ENCODE peak calls at places on chromosomes 2 and 18, in four cellular contexts. B, T, L and G are unnamed samples.

GRCh38 chr18:78701753-78702409 is 277.7 kb upstream of the SALL3 start:
- DNase-seq in B (no peak), T (no peak), L (no peak), G (no peak)

GRCh38 chr2:216285641-216286156 is 86.6 kb downstream of the MARCHF4 start:
- DNase-seq in L (no peak), T (no peak), B (no peak), G (no peak)

GRCh38 chr2:200624660-200625059 is 38.8 kb downstream of the AOX1 start:
- DNase-seq in L (peak), T (peak), B (no peak), G (peak)

GRCh38 chr2:157413342-157414035 is 30.4 kb downstream of the CYTIP start:
- DNase-seq in B (no peak), L (no peak), T (no peak), G (no peak)

GRCh38 chr18:10122116-10122515 is 208.3 kb downstream of the VAPA start:
- DNase-seq in T (peak), B (peak), L (peak), G (peak)

GRCh38 chr2:200459101-200459500 is 50.8 kb downstream of the KCTD18 start:
- DNase-seq in B (no peak), L (no peak), T (no peak), G (no peak)

GRCh38 chr2:240588006-240588655 is 1.6 kb downstream of the CAPN10 start:
- DNase-seq in L (no peak), T (no peak), B (no peak), G (no peak)

GRCh38 chr18:66993492-66993891 is 389.6 kb upstream of the CDH19 start:
- DNase-seq in L (no peak), B (no peak), T (no peak), G (no peak)

GRCh38 chr2:176105727-176106635 is 1.1 kb upstream of the HOXD11 start:
- DNase-seq in T (no peak), B (no peak), L (no peak), G (no peak)

GRCh38 chr2:154698238-154698788 is at the start of gene KCNJ3:
- DNase-seq in B (no peak), L (no peak), T (no peak), G (no peak)

GRCh38 chr18:80246656-80247402 is 485 bp downstream of the PARD6G start:
- DNase-seq in L (no peak), B (no peak), T (no peak), G (no peak)

GRCh38 chr2:112751451-112752197 is 12.8 kb downstream of the CKAP2L start:
- DNase-seq in L (no peak), B (no peak), T (no peak), G (no peak)

GRCh38 chr2:101805146-101806088 is 107.9 kb downstream of the MAP4K4 start:
- DNase-seq in T (peak), L (peak), B (no peak), G (peak)

GRCh38 chr2:143451622-143452021 is 322.4 kb downstream of the ARHGAP15 start:
- DNase-seq in L (peak), B (peak), T (peak), G (peak)

GRCh38 chr2:102103992-102104871 is 38.3 kb upstream of the IL1R1 start:
- DNase-seq in T (peak), L (peak), B (peak), G (peak)

GRCh38 chr2:42328148-42328833 is 32.7 kb downstream of the COX7A2L start:
- DNase-seq in T (peak), B (peak), L (peak), G (peak)

GRCh38 chr2:11056614-11057013 is 98.7 kb upstream of the SLC66A3 start:
- DNase-seq in T (peak), L (peak), B (peak), G (peak)

GRCh38 chr2:21279525-21279924 is 155.8 kb downstream of the TDRD15 start:
- DNase-seq in B (no peak), L (no peak), T (no peak), G (no peak)

GRCh38 chr2:58562281-58562680 is 321.2 kb upstream of the FANCL start:
- DNase-seq in B (no peak), L (peak), T (no peak), G (no peak)

GRCh38 chr2:74648009-74648443 is at the start of gene M1AP:
- DNase-seq in T (no peak), L (no peak), B (no peak), G (no peak)

GRCh38 chr2:81324046-81324445 is 1019.5 kb upstream of the LRRTM1 start:
- DNase-seq in B (no peak), T (no peak), L (no peak), G (peak)

GRCh38 chr2:71461304-71461671 is 7.9 kb downstream of the DYSF start:
- DNase-seq in L (no peak), B (no peak), T (no peak), G (no peak)

GRCh38 chr2:23760746-23761145 is 166.2 kb downstream of the ATAD2B start:
- DNase-seq in B (no peak), L (peak), T (peak), G (peak)

GRCh38 chr2:71783215-71783614 is 329.9 kb downstream of the DYSF start:
- DNase-seq in T (peak), L (no peak), B (no peak), G (no peak)

GRCh38 chr2:70596739-70597138 is 43.1 kb upstream of the TGFA start:
- DNase-seq in T (no peak), L (peak), B (no peak), G (no peak)

GRCh38 chr2:80304522-80304878 is at the start of gene LRRTM1:
- DNase-seq in T (no peak), L (no peak), B (no peak), G (no peak)

GRCh38 chr18:74633652-74634352 is 36.1 kb downstream of the ZNF407 start:
- DNase-seq in B (no peak), L (peak), T (no peak), G (no peak)

GRCh38 chr2:24421668-24422067 is 61.3 kb upstream of the ITSN2 start:
- DNase-seq in L (peak), T (peak), B (no peak), G (peak)

GRCh38 chr2:170582747-170583463 is 132.2 kb upstream of the SP5 start:
- DNase-seq in B (no peak), L (peak), T (no peak), G (no peak)

GRCh38 chr2:209316141-209316540 is 107.7 kb upstream of the MAP2 start:
- DNase-seq in L (no peak), B (no peak), T (no peak), G (no peak)

GRCh38 chr2:58923869-58924268 is 682.7 kb upstream of the FANCL start:
- DNase-seq in T (peak), B (peak), L (peak), G (peak)

GRCh38 chr2:88464166-88464565 is 11.7 kb upstream of the FOXI3 start:
- DNase-seq in L (no peak), T (no peak), B (no peak), G (no peak)

GRCh38 chr2:105786231-105787230 is 41.8 kb downstream of the NCK2 start:
- DNase-seq in B (no peak), T (no peak), L (no peak), G (no peak)

GRCh38 chr2:15984367-15985255 is 44.3 kb downstream of the MYCN start:
- DNase-seq in L (no peak), B (no peak), T (no peak), G (no peak)

GRCh38 chr18:45566025-45566740 is 49.1 kb upstream of the SLC14A2 start:
- DNase-seq in L (peak), B (peak), T (peak), G (peak)
- TF ChIP-seq CTCF in L (no peak), B (no peak), T (no peak), G (no peak)

DNA sequence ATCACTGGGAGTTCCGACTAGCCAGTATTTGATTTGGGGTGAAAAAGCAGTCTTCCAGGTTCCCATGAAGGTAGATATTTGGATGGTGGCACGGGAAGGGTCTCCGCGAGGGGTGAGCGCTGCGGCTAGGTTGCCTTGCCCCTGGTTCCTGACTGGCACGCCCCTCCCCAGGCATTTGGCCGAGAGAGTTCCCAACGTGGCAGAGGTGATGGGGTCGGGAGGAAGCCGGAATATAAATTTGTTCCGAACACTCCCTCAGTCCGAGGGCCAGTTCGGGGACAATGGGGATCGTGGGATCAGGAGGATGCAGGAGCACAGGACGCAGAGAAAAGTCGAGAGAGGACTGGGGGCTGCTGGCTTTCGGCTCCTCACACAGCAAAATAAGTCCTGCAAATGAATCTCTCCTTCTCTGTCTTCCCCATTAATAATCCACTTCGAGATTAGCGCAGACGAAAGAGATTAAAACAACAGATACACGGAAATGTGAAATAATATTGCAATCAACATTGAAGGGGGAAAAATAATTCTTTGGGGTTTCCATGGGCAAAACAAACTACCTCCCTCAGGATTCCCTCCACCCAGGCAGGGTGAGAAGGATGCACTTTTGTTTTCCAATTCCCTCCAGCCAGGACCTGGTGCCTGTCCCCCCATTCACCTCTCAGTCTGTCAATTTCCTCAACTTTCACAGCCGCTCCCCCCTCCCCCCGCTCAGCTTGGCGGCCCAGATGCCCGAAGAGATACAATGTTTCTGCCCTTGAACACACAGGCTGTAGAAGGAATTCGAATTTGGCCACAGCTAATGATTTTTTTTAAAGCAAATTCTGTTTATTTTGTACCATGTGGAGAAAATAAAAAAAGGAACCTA is 3.1 kb upstream of the ZEB2 start:
- DNase-seq in T (peak), L (peak), B (no peak), G (no peak)
- TF ChIP-seq CTCF in T (no peak), L (no peak), B (no peak), G (no peak)

GRCh38 chr2:64212346-64212745 is 68.1 kb upstream of the PELI1 start:
- DNase-seq in L (peak), B (peak), T (peak), G (peak)

GRCh38 chr2:64211471-64211870 is 67.3 kb upstream of the PELI1 start:
- DNase-seq in B (no peak), L (no peak), T (no peak), G (no peak)

GRCh38 chr2:64212801-64213321 is 68.6 kb upstream of the PELI1 start:
- DNase-seq in L (peak), T (peak), B (no peak), G (peak)

GRCh38 chr2:64214281-64215115 is 70.3 kb upstream of the PELI1 start:
- DNase-seq in T (no peak), L (peak), B (no peak), G (peak)

GRCh38 chr2:64213607-64214275 is 69.5 kb upstream of the PELI1 start:
- DNase-seq in L (no peak), T (no peak), B (no peak), G (no peak)
- TF ChIP-seq CTCF in L (no peak), T (no peak), B (no peak), G (no peak)

GRCh38 chr18:46646468-46646867 is 10.6 kb downstream of the LOXHD1 start:
- DNase-seq in L (no peak), T (no peak), B (no peak), G (no peak)
- TF ChIP-seq CTCF in L (no peak), T (no peak), B (no peak), G (no peak)

GRCh38 chr2:233926806-233927205 is 9.6 kb downstream of the TRPM8 start:
- DNase-seq in T (peak), L (no peak), B (no peak), G (no peak)

GRCh38 chr2:233919938-233920337 is 2.8 kb downstream of the TRPM8 start:
- DNase-seq in L (peak), B (no peak), T (peak), G (peak)

GRCh38 chr2:233925402-233925801 is 8.2 kb downstream of the TRPM8 start:
- DNase-seq in L (no peak), B (no peak), T (no peak), G (no peak)

GRCh38 chr2:233919319-233919718 is 2.1 kb downstream of the TRPM8 start:
- DNase-seq in T (no peak), B (no peak), L (no peak), G (no peak)

DNA sequence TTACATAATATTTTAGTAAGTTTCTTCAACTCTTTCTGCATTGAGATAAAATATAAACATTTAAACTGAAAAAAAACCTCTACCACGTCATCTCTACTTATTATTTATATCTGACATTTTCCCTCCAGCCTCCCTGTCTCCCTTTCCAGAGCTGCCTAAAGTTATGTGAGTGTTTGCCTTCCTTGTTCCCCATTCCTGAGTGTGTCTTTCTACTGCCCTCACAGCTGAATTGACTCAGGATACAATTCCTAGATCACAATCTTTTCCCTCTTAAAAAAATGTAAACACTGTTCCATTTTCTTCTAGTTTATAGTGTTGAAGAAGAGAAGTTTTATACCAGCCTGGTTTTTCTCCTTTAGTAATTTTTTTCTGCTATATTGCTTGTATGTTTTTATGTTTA is 5.3 kb downstream of the TRPM8 start:
- DNase-seq in L (no peak), T (no peak), B (no peak), G (no peak)
- TF ChIP-seq CTCF in L (no peak), T (no peak), B (no peak), G (no peak)

DNA sequence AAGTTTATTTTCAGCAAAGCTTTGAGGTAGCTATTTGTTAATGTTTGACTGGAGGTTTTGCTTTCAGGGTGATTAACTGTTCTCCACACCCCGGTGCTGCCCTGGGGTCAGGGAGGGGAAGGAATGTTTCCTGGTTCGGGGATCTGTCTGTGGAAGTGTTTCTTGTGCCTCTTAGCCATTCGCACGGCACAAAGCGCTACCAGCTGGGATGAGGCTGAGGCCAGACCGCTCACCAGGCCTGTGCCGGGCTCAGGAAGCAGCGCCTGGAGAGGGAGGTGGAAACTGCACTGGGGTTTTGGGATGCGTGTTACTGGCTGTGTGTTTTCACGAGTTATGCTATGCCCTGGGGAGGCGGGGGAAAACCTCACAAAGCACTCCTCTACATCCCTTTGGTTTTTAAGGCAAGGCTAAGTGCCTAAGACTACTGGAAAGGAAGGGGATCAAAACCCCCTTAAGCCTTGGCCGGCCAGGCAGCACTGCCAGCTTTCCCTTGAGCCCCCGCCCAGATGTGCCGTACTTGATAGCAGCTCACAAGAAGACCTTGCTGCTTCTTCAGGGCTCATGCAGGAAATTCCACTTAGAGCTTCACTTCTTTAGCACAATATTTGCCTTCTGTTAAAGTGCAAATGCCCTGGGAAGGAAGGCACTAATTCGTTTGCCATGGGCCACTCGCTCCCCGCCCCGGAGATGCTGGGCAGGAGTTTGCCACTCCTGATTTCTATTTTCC is 65.7 kb upstream of the CNGA3 start:
- DNase-seq in B (no peak), L (no peak), T (peak), G (no peak)
- TF ChIP-seq CTCF in B (no peak), L (no peak), T (no peak), G (no peak)

GRCh38 chr2:20190862-20191713 is 33.8 kb downstream of the SDC1 start:
- DNase-seq in T (no peak), L (no peak), B (no peak), G (peak)
- TF ChIP-seq CTCF in T (no peak), L (no peak), B (peak), G (peak)

DNA sequence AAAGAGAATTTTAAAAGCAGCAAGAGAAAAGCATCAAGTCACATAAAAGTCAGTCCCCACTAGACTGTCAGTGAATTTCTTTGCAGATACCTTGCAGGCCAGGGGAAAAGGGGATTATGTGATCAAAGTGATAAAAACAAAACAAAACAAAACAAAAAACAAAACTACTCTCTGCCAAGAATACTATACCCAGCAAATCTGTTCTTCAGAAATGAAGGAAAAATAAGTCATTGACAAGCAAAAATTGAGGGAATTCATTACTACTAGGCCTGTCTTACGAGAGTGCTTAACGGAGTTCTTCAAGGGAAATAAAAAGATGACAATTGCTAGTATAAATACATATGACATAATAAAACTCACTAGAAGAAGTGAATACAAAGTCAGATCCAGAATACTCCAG is 245.5 kb upstream of the CHST9 start:
- DNase-seq in L (no peak), B (no peak), T (no peak), G (no peak)
- TF ChIP-seq CTCF in L (no peak), B (no peak), T (no peak), G (no peak)